ENCODE peak calls at places on chromosomes 2 and 18, in seven cellular contexts. One of them, this sample, is unnamed.

GRCh38 chr18:54766631-54767030 is 61.6 kb upstream of the RAB27B start:
- DNase-seq in NCI-H1105 treated with DMSO at 0.1 percent for 48 hours: no peak
- DNase-seq in upper lobe of right lung: no peak
- DNase-seq in NCI-H2029 treated with DMSO at 0.1 percent for 48 hours: no peak
- DNase-seq in effector CD4-positive, alpha-beta T cell: no peak
- DNase-seq in HL-60: no peak
- DNase-seq in astrocyte of the spinal cord: peak
- DNase-seq in this sample: no peak

GRCh38 chr2:43040084-43040854 is 186.1 kb downstream of the ZFP36L2 start:
- DNase-seq in astrocyte of the spinal cord: no peak
- DNase-seq in NCI-H2029 treated with DMSO at 0.1 percent for 48 hours: no peak
- DNase-seq in HL-60: no peak
- DNase-seq in NCI-H1105 treated with DMSO at 0.1 percent for 48 hours: no peak
- DNase-seq in effector CD4-positive, alpha-beta T cell: no peak
- DNase-seq in upper lobe of right lung: peak
- DNase-seq in this sample: no peak

GRCh38 chr18:51943281-51943680 is 396.7 kb upstream of the DCC start:
- DNase-seq in upper lobe of right lung: no peak
- DNase-seq in effector CD4-positive, alpha-beta T cell: no peak
- DNase-seq in HL-60: no peak
- DNase-seq in NCI-H2029 treated with DMSO at 0.1 percent for 48 hours: no peak
- DNase-seq in astrocyte of the spinal cord: no peak
- DNase-seq in NCI-H1105 treated with DMSO at 0.1 percent for 48 hours: no peak
- DNase-seq in this sample: no peak

GRCh38 chr18:46366977-46367376 is 262.8 kb downstream of the HAUS1 start:
- DNase-seq in effector CD4-positive, alpha-beta T cell: no peak
- DNase-seq in HL-60: no peak
- DNase-seq in upper lobe of right lung: no peak
- DNase-seq in astrocyte of the spinal cord: no peak
- DNase-seq in NCI-H2029 treated with DMSO at 0.1 percent for 48 hours: no peak
- DNase-seq in NCI-H1105 treated with DMSO at 0.1 percent for 48 hours: no peak
- DNase-seq in this sample: no peak

GRCh38 chr2:43100883-43101662 is 125.3 kb downstream of the ZFP36L2 start:
- DNase-seq in NCI-H1105 treated with DMSO at 0.1 percent for 48 hours: peak
- DNase-seq in NCI-H2029 treated with DMSO at 0.1 percent for 48 hours: no peak
- DNase-seq in astrocyte of the spinal cord: peak
- DNase-seq in HL-60: no peak
- DNase-seq in upper lobe of right lung: no peak
- DNase-seq in effector CD4-positive, alpha-beta T cell: no peak
- DNase-seq in this sample: peak

GRCh38 chr2:125870264-125870663 is 785.7 kb upstream of the GYPC start:
- DNase-seq in NCI-H2029 treated with DMSO at 0.1 percent for 48 hours: no peak
- DNase-seq in HL-60: no peak
- DNase-seq in upper lobe of right lung: no peak
- DNase-seq in NCI-H1105 treated with DMSO at 0.1 percent for 48 hours: no peak
- DNase-seq in astrocyte of the spinal cord: no peak
- DNase-seq in effector CD4-positive, alpha-beta T cell: no peak
- DNase-seq in this sample: no peak

GRCh38 chr2:64699712-64700111 is 46.0 kb upstream of the SERTAD2 start:
- DNase-seq in effector CD4-positive, alpha-beta T cell: no peak
- DNase-seq in NCI-H2029 treated with DMSO at 0.1 percent for 48 hours: no peak
- DNase-seq in NCI-H1105 treated with DMSO at 0.1 percent for 48 hours: no peak
- DNase-seq in upper lobe of right lung: no peak
- DNase-seq in HL-60: no peak
- DNase-seq in astrocyte of the spinal cord: no peak
- DNase-seq in this sample: peak

GRCh38 chr2:41441958-41442357 is 605.9 kb upstream of the PKDCC start:
- DNase-seq in NCI-H2029 treated with DMSO at 0.1 percent for 48 hours: no peak
- DNase-seq in NCI-H1105 treated with DMSO at 0.1 percent for 48 hours: no peak
- DNase-seq in upper lobe of right lung: no peak
- DNase-seq in HL-60: no peak
- DNase-seq in effector CD4-positive, alpha-beta T cell: no peak
- DNase-seq in astrocyte of the spinal cord: no peak
- DNase-seq in this sample: no peak

GRCh38 chr2:64692401-64692800 is 38.7 kb upstream of the SERTAD2 start:
- DNase-seq in effector CD4-positive, alpha-beta T cell: no peak
- DNase-seq in NCI-H2029 treated with DMSO at 0.1 percent for 48 hours: no peak
- DNase-seq in astrocyte of the spinal cord: peak
- DNase-seq in HL-60: no peak
- DNase-seq in NCI-H1105 treated with DMSO at 0.1 percent for 48 hours: no peak
- DNase-seq in upper lobe of right lung: no peak
- DNase-seq in this sample: no peak

GRCh38 chr2:215396595-215397313 is 39.1 kb downstream of the FN1 start:
- DNase-seq in HL-60: peak
- DNase-seq in NCI-H1105 treated with DMSO at 0.1 percent for 48 hours: no peak
- DNase-seq in NCI-H2029 treated with DMSO at 0.1 percent for 48 hours: no peak
- DNase-seq in astrocyte of the spinal cord: no peak
- DNase-seq in upper lobe of right lung: no peak
- DNase-seq in effector CD4-positive, alpha-beta T cell: no peak
- DNase-seq in this sample: no peak